ENCODE peak calls at places on chromosomes 3 and 15, in four cellular contexts. One of them, this sample, is unnamed. For H3K9me1 and H4K20me1, the result is how much of the 10 kb centered on the place peaks cover.

GRCh38 chr3:48716508-48716981 is 476 bp downstream of the IP6K2 start:
- DNase-seq in K562: peak
- DNase-seq in IMR-90: no peak
- DNase-seq in keratinocyte: no peak
- DNase-seq in this sample: peak

GRCh38 chr15:82875411-82876003 is 66.1 kb downstream of the WHAMM start:
- DNase-seq in IMR-90: peak
- DNase-seq in K562: no peak
- DNase-seq in keratinocyte: peak
- DNase-seq in this sample: no peak

GRCh38 chr3:153400641-153401040 is 238.6 kb downstream of the RAP2B start:
- DNase-seq in keratinocyte: no peak
- DNase-seq in K562: no peak
- DNase-seq in IMR-90: peak
- DNase-seq in this sample: no peak

GRCh38 chr3:14431928-14432834 is 29.8 kb downstream of the SLC6A6 start:
- DNase-seq in IMR-90: peak
- DNase-seq in keratinocyte: no peak
- DNase-seq in K562: peak
- DNase-seq in this sample: peak

GRCh38 chr3:80040113-80040512 is 272.3 kb upstream of the ROBO1 start:
- DNase-seq in K562: no peak
- DNase-seq in IMR-90: no peak
- DNase-seq in keratinocyte: no peak
- DNase-seq in this sample: no peak

GRCh38 chr15:40498418-40498817 is 27.6 kb downstream of the CHST14 start:
- DNase-seq in K562: no peak
- DNase-seq in keratinocyte: no peak
- DNase-seq in IMR-90: peak
- DNase-seq in this sample: no peak

GRCh38 chr15:62444104-62445027 is 279.3 kb upstream of the C2CD4B start:
- DNase-seq in IMR-90: peak
- DNase-seq in K562: no peak
- DNase-seq in keratinocyte: peak
- DNase-seq in this sample: no peak

GRCh38 chr3:74470313-74470712 is 144.1 kb downstream of the CNTN3 start:
- DNase-seq in IMR-90: no peak
- DNase-seq in K562: no peak
- DNase-seq in keratinocyte: no peak
- DNase-seq in this sample: no peak

GRCh38 chr15:47885921-47886320 is 168.6 kb downstream of the SEMA6D start:
- DNase-seq in IMR-90: peak
- DNase-seq in keratinocyte: peak
- DNase-seq in K562: no peak
- DNase-seq in this sample: no peak

GRCh38 chr3:195075199-195075940 is 195.6 kb downstream of the XXYLT1 start:
- DNase-seq in K562: no peak
- DNase-seq in keratinocyte: no peak
- DNase-seq in IMR-90: peak
- DNase-seq in this sample: no peak

GRCh38 chr3:72044231-72044935 is 259.4 kb upstream of the PROK2 start:
- DNase-seq in K562: peak
- DNase-seq in keratinocyte: no peak
- DNase-seq in IMR-90: no peak
- DNase-seq in this sample: no peak

GRCh38 chr15:74036271-74037170 is 42.0 kb downstream of the PML start:
- DNase-seq in keratinocyte: no peak
- DNase-seq in K562: peak
- DNase-seq in IMR-90: peak
- DNase-seq in this sample: peak

GRCh38 chr3:36904641-36905040 is 40.2 kb downstream of the TRANK1 start:
- DNase-seq in K562: no peak
- DNase-seq in IMR-90: peak
- DNase-seq in keratinocyte: no peak
- DNase-seq in this sample: no peak

GRCh38 chr3:112308151-112308911 is 14.3 kb upstream of the SLC9C1 start:
- DNase-seq in IMR-90: peak
- DNase-seq in keratinocyte: no peak
- DNase-seq in K562: no peak
- DNase-seq in this sample: no peak

GRCh38 chr3:150545419-150546225 is 674 bp downstream of the SERP1 start:
- DNase-seq in IMR-90: no peak
- DNase-seq in K562: no peak
- DNase-seq in keratinocyte: no peak
- DNase-seq in this sample: peak

GRCh38 chr15:55742498-55742926 is 440 bp downstream of the PRTG start:
- DNase-seq in IMR-90: peak
- DNase-seq in K562: no peak
- DNase-seq in keratinocyte: no peak
- DNase-seq in this sample: peak

GRCh38 chr15:63434567-63435219 is 53.0 kb upstream of the CA12 start:
- DNase-seq in K562: no peak
- DNase-seq in keratinocyte: no peak
- DNase-seq in IMR-90: no peak
- DNase-seq in this sample: no peak

GRCh38 chr3:187296058-187296457 is 4.5 kb upstream of the MASP1 start:
- DNase-seq in IMR-90: no peak
- DNase-seq in K562: no peak
- DNase-seq in keratinocyte: no peak
- DNase-seq in this sample: no peak

GRCh38 chr3:127482216-127483004 is 108.1 kb downstream of the TPRA1 start:
- DNase-seq in IMR-90: peak
- DNase-seq in keratinocyte: no peak
- DNase-seq in K562: no peak
- DNase-seq in this sample: no peak

GRCh38 chr3:175672119-175672689 is 813.1 kb downstream of the NAALADL2 start:
- DNase-seq in IMR-90: peak
- DNase-seq in K562: no peak
- DNase-seq in keratinocyte: no peak
- DNase-seq in this sample: peak

GRCh38 chr3:177816667-177817208 is 619.5 kb upstream of the TBL1XR1 start:
- DNase-seq in keratinocyte: peak
- DNase-seq in K562: no peak
- DNase-seq in IMR-90: peak
- DNase-seq in this sample: peak

GRCh38 chr3:126599101-126599500 is 40.4 kb upstream of the C3orf22 start:
- DNase-seq in K562: no peak
- DNase-seq in IMR-90: no peak
- DNase-seq in keratinocyte: no peak
- DNase-seq in this sample: no peak

GRCh38 chr3:124315215-124316033 is 323.5 kb upstream of the ROPN1 start:
- DNase-seq in keratinocyte: no peak
- DNase-seq in IMR-90: peak
- DNase-seq in K562: no peak
- DNase-seq in this sample: peak

GRCh38 chr15:98684441-98684840 is 36.1 kb downstream of the IGF1R start:
- DNase-seq in keratinocyte: no peak
- DNase-seq in IMR-90: peak
- DNase-seq in K562: no peak
- DNase-seq in this sample: no peak

GRCh38 chr15:47586653-47587224 is 130.6 kb upstream of the SEMA6D start:
- DNase-seq in K562: no peak
- DNase-seq in keratinocyte: no peak
- DNase-seq in IMR-90: no peak
- DNase-seq in this sample: no peak

GRCh38 chr3:151992326-151993041 is 119.0 kb downstream of the SUCNR1 start:
- DNase-seq in IMR-90: no peak
- DNase-seq in K562: no peak
- DNase-seq in keratinocyte: no peak
- DNase-seq in this sample: no peak

GRCh38 chr3:72951259-72951722 is 45.3 kb upstream of the PPP4R2 start:
- DNase-seq in IMR-90: no peak
- DNase-seq in K562: no peak
- DNase-seq in keratinocyte: no peak
- DNase-seq in this sample: no peak

GRCh38 chr15:90181781-90182180 is 19.3 kb upstream of the SEMA4B start:
- DNase-seq in K562: no peak
- DNase-seq in keratinocyte: no peak
- DNase-seq in IMR-90: no peak
- DNase-seq in this sample: no peak
- H3K4me2 ChIP-seq in K562: no peak
- H3K4me2 ChIP-seq in keratinocyte: no peak
- H3K4me2 ChIP-seq in IMR-90: no peak
- H3K4me2 ChIP-seq in this sample: no peak

GRCh38 chr3:184164648-184165330 is 9.6 kb downstream of the DVL3 start:
- DNase-seq in keratinocyte: no peak
- DNase-seq in IMR-90: no peak
- DNase-seq in K562: no peak
- DNase-seq in this sample: no peak
- H3K9me1 ChIP-seq in keratinocyte: under half
- H3K9me1 ChIP-seq in IMR-90: under half
- H3K9me1 ChIP-seq in K562: under half
- H3K9me1 ChIP-seq in this sample: under half

GRCh38 chr3:16448691-16449090 is 64.8 kb downstream of the RFTN1 start:
- DNase-seq in keratinocyte: peak
- DNase-seq in IMR-90: peak
- DNase-seq in K562: no peak
- DNase-seq in this sample: peak

GRCh38 chr3:16444344-16444743 is 69.2 kb downstream of the RFTN1 start:
- DNase-seq in K562: no peak
- DNase-seq in keratinocyte: no peak
- DNase-seq in IMR-90: no peak
- DNase-seq in this sample: no peak

GRCh38 chr3:16449369-16449768 is 64.1 kb downstream of the RFTN1 start:
- DNase-seq in K562: no peak
- DNase-seq in keratinocyte: no peak
- DNase-seq in IMR-90: no peak
- DNase-seq in this sample: no peak

GRCh38 chr3:16442730-16443129 is 70.8 kb downstream of the RFTN1 start:
- DNase-seq in keratinocyte: no peak
- DNase-seq in K562: no peak
- DNase-seq in IMR-90: no peak
- DNase-seq in this sample: no peak

GRCh38 chr3:16447156-16447555 is 66.3 kb downstream of the RFTN1 start:
- DNase-seq in keratinocyte: no peak
- DNase-seq in K562: no peak
- DNase-seq in IMR-90: no peak
- DNase-seq in this sample: no peak
- H4K20me1 ChIP-seq in keratinocyte: under half
- H4K20me1 ChIP-seq in K562: under half
- H4K20me1 ChIP-seq in IMR-90: under half
- H4K20me1 ChIP-seq in this sample: under half

GRCh38 chr15:48904758-48905157 is 26.8 kb downstream of the EID1 start:
- DNase-seq in K562: no peak
- DNase-seq in IMR-90: no peak
- DNase-seq in keratinocyte: no peak
- DNase-seq in this sample: no peak
- H3K4me2 ChIP-seq in K562: no peak
- H3K4me2 ChIP-seq in IMR-90: no peak
- H3K4me2 ChIP-seq in keratinocyte: no peak
- H3K4me2 ChIP-seq in this sample: no peak

DNA sequence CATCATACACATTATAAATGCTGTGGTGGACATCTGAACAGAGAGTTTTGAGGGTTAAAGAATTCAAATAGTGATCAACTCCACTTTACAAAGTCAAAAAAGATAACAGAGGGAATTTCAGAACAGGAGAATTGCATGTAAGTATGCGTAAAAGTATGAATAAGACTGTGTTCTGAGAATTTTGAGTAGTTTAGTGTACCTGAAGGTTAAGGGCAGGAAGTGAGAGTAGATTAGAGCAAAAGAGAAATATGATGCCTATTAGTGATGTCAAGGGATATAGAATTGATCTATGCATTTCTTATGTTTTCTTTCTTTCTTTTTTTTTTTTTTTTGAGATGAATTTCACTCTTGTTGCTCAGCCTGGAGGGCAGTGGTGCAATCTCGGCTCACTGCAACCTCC is 53.1 kb downstream of the TP63 start:
- DNase-seq in IMR-90: no peak
- DNase-seq in keratinocyte: no peak
- DNase-seq in K562: no peak
- DNase-seq in this sample: no peak
- H3K9me1 ChIP-seq in IMR-90: under half
- H3K9me1 ChIP-seq in keratinocyte: under half
- H3K9me1 ChIP-seq in K562: under half
- H3K9me1 ChIP-seq in this sample: under half

DNA sequence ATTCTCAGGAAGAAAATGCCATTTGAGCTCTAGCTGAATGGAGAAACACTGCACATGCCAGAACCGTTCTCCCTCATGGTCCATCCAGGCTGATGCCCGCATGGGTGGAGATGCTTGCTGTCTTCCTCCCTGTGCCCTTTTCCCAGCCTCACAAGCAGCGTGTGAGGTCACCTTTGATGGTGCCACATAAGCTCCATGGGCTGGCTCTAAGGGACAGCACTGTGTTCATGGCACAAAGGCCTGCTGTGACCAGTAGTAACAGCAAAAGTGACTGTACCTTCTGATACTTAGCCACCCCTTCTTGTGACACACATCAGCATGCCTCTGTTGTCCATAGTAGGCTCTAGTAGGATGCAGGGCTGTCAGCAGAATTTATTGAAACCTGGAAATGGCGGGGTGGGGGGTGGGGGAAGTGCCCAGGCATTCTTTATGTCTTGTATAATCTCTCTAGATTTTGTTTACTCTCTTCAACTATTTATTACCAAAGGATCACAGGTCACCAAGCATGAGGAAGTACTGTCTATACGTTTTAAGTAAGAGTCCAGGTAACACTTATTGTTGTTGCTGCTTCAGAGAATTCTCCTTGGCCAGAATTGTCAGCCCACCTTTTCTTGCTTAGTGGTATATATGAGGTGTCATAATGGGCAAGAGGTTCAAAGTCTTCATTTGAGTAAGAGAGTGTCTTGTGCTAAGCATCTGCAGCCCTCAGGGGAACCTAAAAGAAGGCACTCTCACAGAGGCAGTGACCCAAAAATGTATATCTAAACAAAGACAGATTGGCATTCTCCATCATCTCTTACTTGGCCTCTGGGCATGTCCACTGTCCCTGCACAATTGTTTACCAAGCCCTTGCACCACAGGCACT is 56.5 kb downstream of the RAB7A start:
- DNase-seq in K562: no peak
- DNase-seq in keratinocyte: no peak
- DNase-seq in IMR-90: no peak
- DNase-seq in this sample: no peak
- H4K20me1 ChIP-seq in K562: under half
- H4K20me1 ChIP-seq in keratinocyte: under half
- H4K20me1 ChIP-seq in IMR-90: half or more
- H4K20me1 ChIP-seq in this sample: under half

GRCh38 chr15:59996498-59997041 is 7.5 kb upstream of the FOXB1 start:
- DNase-seq in IMR-90: no peak
- DNase-seq in K562: no peak
- DNase-seq in keratinocyte: no peak
- DNase-seq in this sample: no peak
- H3K4me2 ChIP-seq in IMR-90: no peak
- H3K4me2 ChIP-seq in K562: no peak
- H3K4me2 ChIP-seq in keratinocyte: peak
- H3K4me2 ChIP-seq in this sample: no peak